ENCODE peak calls at places on chromosomes 5 and 9, in eight cellular contexts. One of them, this sample, is unnamed. For H3K4me1 and H3K9me3, the result is how much of the 10 kb centered on the place peaks cover.

GRCh38 chr5:9761706-9762105 is 131.6 kb upstream of the TAS2R1 start:
- DNase-seq in GM23248: no peak
- DNase-seq in aorta: no peak
- DNase-seq in upper lobe of right lung: no peak
- DNase-seq in NT2/D1: no peak
- DNase-seq in ascending aorta: no peak
- DNase-seq in adipocyte: no peak
- DNase-seq in uterus: no peak
- DNase-seq in this sample: no peak

GRCh38 chr9:76557674-76558073 is 98.7 kb downstream of the GCNT1 start:
- DNase-seq in GM23248: peak
- DNase-seq in aorta: no peak
- DNase-seq in upper lobe of right lung: no peak
- DNase-seq in NT2/D1: no peak
- DNase-seq in ascending aorta: no peak
- DNase-seq in adipocyte: no peak
- DNase-seq in uterus: no peak
- DNase-seq in this sample: no peak

GRCh38 chr5:132190161-132190817 is 37.4 kb downstream of the P4HA2 start:
- DNase-seq in GM23248: peak
- DNase-seq in aorta: no peak
- DNase-seq in upper lobe of right lung: no peak
- DNase-seq in NT2/D1: peak
- DNase-seq in ascending aorta: no peak
- DNase-seq in adipocyte: peak
- DNase-seq in uterus: no peak
- DNase-seq in this sample: no peak

GRCh38 chr9:110426052-110426709 is 88.5 kb upstream of the TXNDC8 start:
- DNase-seq in GM23248: peak
- DNase-seq in aorta: no peak
- DNase-seq in upper lobe of right lung: no peak
- DNase-seq in NT2/D1: no peak
- DNase-seq in ascending aorta: no peak
- DNase-seq in adipocyte: peak
- DNase-seq in uterus: no peak
- DNase-seq in this sample: no peak

GRCh38 chr9:78239506-78239905 is 3.6 kb downstream of the CEP78 start:
- DNase-seq in GM23248: no peak
- DNase-seq in aorta: no peak
- DNase-seq in upper lobe of right lung: no peak
- DNase-seq in NT2/D1: no peak
- DNase-seq in ascending aorta: no peak
- DNase-seq in adipocyte: no peak
- DNase-seq in uterus: no peak
- DNase-seq in this sample: no peak

GRCh38 chr9:133563286-133564213 is 29.0 kb downstream of the ADAMTSL2 start:
- DNase-seq in GM23248: peak
- DNase-seq in aorta: no peak
- DNase-seq in upper lobe of right lung: peak
- DNase-seq in NT2/D1: no peak
- DNase-seq in ascending aorta: no peak
- DNase-seq in adipocyte: peak
- DNase-seq in uterus: peak
- DNase-seq in this sample: no peak

GRCh38 chr9:33225319-33226152 is 14.4 kb upstream of the SPINK4 start:
- DNase-seq in GM23248: peak
- DNase-seq in aorta: no peak
- DNase-seq in upper lobe of right lung: no peak
- DNase-seq in NT2/D1: peak
- DNase-seq in ascending aorta: no peak
- DNase-seq in adipocyte: peak
- DNase-seq in uterus: peak
- DNase-seq in this sample: peak

GRCh38 chr5:55694152-55694830 is 17.8 kb downstream of the SLC38A9 start:
- DNase-seq in GM23248: peak
- DNase-seq in aorta: no peak
- DNase-seq in upper lobe of right lung: no peak
- DNase-seq in NT2/D1: no peak
- DNase-seq in ascending aorta: no peak
- DNase-seq in adipocyte: peak
- DNase-seq in uterus: no peak
- DNase-seq in this sample: no peak

GRCh38 chr9:107228648-107229047 is 54.4 kb upstream of the RAD23B start:
- DNase-seq in GM23248: no peak
- DNase-seq in aorta: no peak
- DNase-seq in upper lobe of right lung: no peak
- DNase-seq in NT2/D1: no peak
- DNase-seq in ascending aorta: no peak
- DNase-seq in adipocyte: no peak
- DNase-seq in uterus: no peak
- DNase-seq in this sample: no peak

GRCh38 chr5:174550026-174550425 is 174.4 kb upstream of the MSX2 start:
- DNase-seq in GM23248: no peak
- DNase-seq in aorta: no peak
- DNase-seq in upper lobe of right lung: no peak
- DNase-seq in NT2/D1: no peak
- DNase-seq in ascending aorta: no peak
- DNase-seq in adipocyte: peak
- DNase-seq in uterus: no peak
- DNase-seq in this sample: no peak

GRCh38 chr9:83706703-83707517 is 848 bp downstream of the UBQLN1 start:
- DNase-seq in GM23248: peak
- DNase-seq in aorta: peak
- DNase-seq in upper lobe of right lung: peak
- DNase-seq in NT2/D1: peak
- DNase-seq in ascending aorta: no peak
- DNase-seq in adipocyte: peak
- DNase-seq in uterus: peak
- DNase-seq in this sample: no peak

GRCh38 chr5:31213676-31214638 is 20.5 kb downstream of the CDH6 start:
- DNase-seq in GM23248: no peak
- DNase-seq in aorta: no peak
- DNase-seq in upper lobe of right lung: no peak
- DNase-seq in NT2/D1: no peak
- DNase-seq in ascending aorta: no peak
- DNase-seq in adipocyte: no peak
- DNase-seq in uterus: no peak
- DNase-seq in this sample: no peak

GRCh38 chr9:134647359-134648115 is 5.9 kb downstream of the COL5A1 start:
- DNase-seq in GM23248: no peak
- DNase-seq in aorta: no peak
- DNase-seq in upper lobe of right lung: no peak
- DNase-seq in NT2/D1: no peak
- DNase-seq in ascending aorta: no peak
- DNase-seq in adipocyte: no peak
- DNase-seq in uterus: peak
- DNase-seq in this sample: no peak

GRCh38 chr9:120043448-120043847 is 536.5 kb downstream of the CDK5RAP2 start:
- DNase-seq in GM23248: peak
- DNase-seq in aorta: no peak
- DNase-seq in upper lobe of right lung: no peak
- DNase-seq in NT2/D1: no peak
- DNase-seq in ascending aorta: no peak
- DNase-seq in adipocyte: no peak
- DNase-seq in uterus: no peak
- DNase-seq in this sample: no peak

GRCh38 chr9:1732670-1733069 is 282.5 kb upstream of the SMARCA2 start:
- DNase-seq in GM23248: no peak
- DNase-seq in aorta: no peak
- DNase-seq in upper lobe of right lung: no peak
- DNase-seq in NT2/D1: no peak
- DNase-seq in ascending aorta: no peak
- DNase-seq in adipocyte: no peak
- DNase-seq in uterus: no peak
- DNase-seq in this sample: no peak

GRCh38 chr5:140591747-140592372 is 27.2 kb downstream of the SLC35A4 start:
- DNase-seq in GM23248: peak
- DNase-seq in aorta: no peak
- DNase-seq in upper lobe of right lung: no peak
- DNase-seq in NT2/D1: no peak
- DNase-seq in ascending aorta: no peak
- DNase-seq in adipocyte: peak
- DNase-seq in uterus: no peak
- DNase-seq in this sample: no peak

GRCh38 chr5:14685757-14686156 is 21.2 kb downstream of the OTULIN start:
- DNase-seq in GM23248: peak
- DNase-seq in aorta: no peak
- DNase-seq in upper lobe of right lung: no peak
- DNase-seq in NT2/D1: no peak
- DNase-seq in ascending aorta: no peak
- DNase-seq in adipocyte: peak
- DNase-seq in uterus: no peak
- DNase-seq in this sample: no peak

GRCh38 chr9:132187006-132187760 is 25.3 kb downstream of the NTNG2 start:
- DNase-seq in GM23248: no peak
- DNase-seq in aorta: no peak
- DNase-seq in upper lobe of right lung: no peak
- DNase-seq in NT2/D1: no peak
- DNase-seq in ascending aorta: no peak
- DNase-seq in adipocyte: no peak
- DNase-seq in uterus: no peak
- DNase-seq in this sample: no peak

GRCh38 chr5:100142607-100143006 is 392.6 kb upstream of the FAM174A start:
- DNase-seq in GM23248: no peak
- DNase-seq in aorta: no peak
- DNase-seq in upper lobe of right lung: no peak
- DNase-seq in NT2/D1: no peak
- DNase-seq in ascending aorta: no peak
- DNase-seq in adipocyte: no peak
- DNase-seq in uterus: no peak
- DNase-seq in this sample: no peak

GRCh38 chr5:172361566-172362238 is 78.1 kb upstream of the UBTD2 start:
- DNase-seq in GM23248: peak
- DNase-seq in aorta: no peak
- DNase-seq in upper lobe of right lung: no peak
- DNase-seq in NT2/D1: no peak
- DNase-seq in ascending aorta: peak
- DNase-seq in adipocyte: peak
- DNase-seq in uterus: no peak
- DNase-seq in this sample: peak

GRCh38 chr5:148911386-148911785 is 85.0 kb downstream of the ADRB2 start:
- DNase-seq in GM23248: no peak
- DNase-seq in aorta: no peak
- DNase-seq in upper lobe of right lung: no peak
- DNase-seq in NT2/D1: no peak
- DNase-seq in ascending aorta: no peak
- DNase-seq in adipocyte: no peak
- DNase-seq in uterus: no peak
- DNase-seq in this sample: no peak
- H3K4me1 ChIP-seq in GM23248: under half
- H3K4me1 ChIP-seq in aorta: under half
- H3K4me1 ChIP-seq in upper lobe of right lung: half or more
- H3K4me1 ChIP-seq in NT2/D1: under half
- H3K4me1 ChIP-seq in ascending aorta: under half
- H3K4me1 ChIP-seq in adipocyte: half or more
- H3K4me1 ChIP-seq in uterus: under half
- H3K4me1 ChIP-seq in this sample: under half

GRCh38 chr5:180844858-180845257 is 16.2 kb downstream of the ZFP62 start:
- DNase-seq in GM23248: no peak
- DNase-seq in aorta: no peak
- DNase-seq in upper lobe of right lung: no peak
- DNase-seq in NT2/D1: no peak
- DNase-seq in ascending aorta: no peak
- DNase-seq in adipocyte: no peak
- DNase-seq in uterus: no peak
- DNase-seq in this sample: no peak

GRCh38 chr5:180848878-180849277 is 12.2 kb downstream of the ZFP62 start:
- DNase-seq in GM23248: no peak
- DNase-seq in aorta: no peak
- DNase-seq in upper lobe of right lung: no peak
- DNase-seq in NT2/D1: no peak
- DNase-seq in ascending aorta: no peak
- DNase-seq in adipocyte: no peak
- DNase-seq in uterus: no peak
- DNase-seq in this sample: no peak

GRCh38 chr5:180848265-180848664 is 12.8 kb downstream of the ZFP62 start:
- DNase-seq in GM23248: no peak
- DNase-seq in aorta: no peak
- DNase-seq in upper lobe of right lung: no peak
- DNase-seq in NT2/D1: no peak
- DNase-seq in ascending aorta: no peak
- DNase-seq in adipocyte: no peak
- DNase-seq in uterus: no peak
- DNase-seq in this sample: no peak

GRCh38 chr5:180847053-180847452 is 14.0 kb downstream of the ZFP62 start:
- DNase-seq in GM23248: no peak
- DNase-seq in aorta: no peak
- DNase-seq in upper lobe of right lung: no peak
- DNase-seq in NT2/D1: no peak
- DNase-seq in ascending aorta: no peak
- DNase-seq in adipocyte: no peak
- DNase-seq in uterus: no peak
- DNase-seq in this sample: no peak

GRCh38 chr5:180844432-180844831 is 16.6 kb downstream of the ZFP62 start:
- DNase-seq in GM23248: no peak
- DNase-seq in aorta: no peak
- DNase-seq in upper lobe of right lung: no peak
- DNase-seq in NT2/D1: no peak
- DNase-seq in ascending aorta: no peak
- DNase-seq in adipocyte: no peak
- DNase-seq in uterus: no peak
- DNase-seq in this sample: no peak
- H3K9me3 ChIP-seq in GM23248: under half
- H3K9me3 ChIP-seq in aorta: under half
- H3K9me3 ChIP-seq in upper lobe of right lung: under half
- H3K9me3 ChIP-seq in NT2/D1: under half
- H3K9me3 ChIP-seq in ascending aorta: under half
- H3K9me3 ChIP-seq in adipocyte: under half
- H3K9me3 ChIP-seq in uterus: under half
- H3K9me3 ChIP-seq in this sample: under half

GRCh38 chr5:160312960-160313734 is 783 bp upstream of the CCNJL start:
- DNase-seq in GM23248: no peak
- DNase-seq in aorta: no peak
- DNase-seq in upper lobe of right lung: no peak
- DNase-seq in NT2/D1: no peak
- DNase-seq in ascending aorta: no peak
- DNase-seq in adipocyte: no peak
- DNase-seq in uterus: no peak
- DNase-seq in this sample: no peak
- H3K4me3 ChIP-seq in GM23248: peak
- H3K4me3 ChIP-seq in aorta: peak
- H3K4me3 ChIP-seq in upper lobe of right lung: peak
- H3K4me3 ChIP-seq in NT2/D1: peak
- H3K4me3 ChIP-seq in ascending aorta: peak
- H3K4me3 ChIP-seq in adipocyte: peak
- H3K4me3 ChIP-seq in uterus: peak
- H3K4me3 ChIP-seq in this sample: peak

DNA sequence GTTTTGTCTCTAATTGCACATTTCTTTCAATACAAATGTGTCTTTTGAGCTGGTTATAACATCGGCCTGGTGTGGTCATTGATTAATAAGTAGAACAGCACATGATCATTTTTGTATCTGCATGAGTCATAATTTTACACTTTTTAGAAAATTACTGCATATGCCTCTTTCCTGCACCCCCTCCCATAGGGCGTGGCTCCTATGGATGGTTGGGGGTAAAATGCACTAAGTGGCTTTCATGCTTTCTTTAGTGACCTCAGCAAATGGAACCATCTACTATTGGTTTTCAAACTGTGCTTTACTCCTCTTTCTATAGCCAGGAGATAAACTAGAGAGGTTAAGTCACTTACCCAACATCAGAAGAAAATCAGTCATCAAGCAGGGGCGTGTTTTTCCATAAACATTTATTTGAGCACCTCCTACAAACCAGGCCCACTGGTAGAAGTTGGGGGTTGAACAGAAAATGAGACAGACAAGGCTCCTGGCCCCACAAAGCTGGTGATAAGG is 3.8 kb downstream of the ANXA6 start:
- DNase-seq in GM23248: peak
- DNase-seq in aorta: no peak
- DNase-seq in upper lobe of right lung: no peak
- DNase-seq in NT2/D1: no peak
- DNase-seq in ascending aorta: no peak
- DNase-seq in adipocyte: no peak
- DNase-seq in uterus: no peak
- DNase-seq in this sample: no peak
- H3K4me1 ChIP-seq in GM23248: under half
- H3K4me1 ChIP-seq in aorta: under half
- H3K4me1 ChIP-seq in upper lobe of right lung: half or more
- H3K4me1 ChIP-seq in NT2/D1: under half
- H3K4me1 ChIP-seq in ascending aorta: under half
- H3K4me1 ChIP-seq in adipocyte: half or more
- H3K4me1 ChIP-seq in uterus: under half
- H3K4me1 ChIP-seq in this sample: under half